ENCODE peak calls at places on chromosome 1, in six cellular contexts. X, M, U, W, Q and C are unnamed samples.

GRCh38 chr1:220887202-220887867 is 8.1 kb downstream of the HLX start:
- DNase-seq in X (no peak), M (no peak), W (no peak), Q (no peak), U (no peak), C (no peak)

GRCh38 chr1:181134543-181135461 is 46.3 kb downstream of the IER5 start:
- DNase-seq in M (peak), X (peak), W (peak), Q (no peak), U (no peak), C (peak)

GRCh38 chr1:17649371-17650106 is 105.6 kb upstream of the ACTL8 start:
- DNase-seq in X (no peak), Q (no peak), U (no peak), W (no peak), M (no peak), C (no peak)

GRCh38 chr1:236957235-236957634 is 47.0 kb downstream of the MT1HL1 start:
- DNase-seq in Q (no peak), W (no peak), U (no peak), X (no peak), M (no peak), C (no peak)

GRCh38 chr1:197559655-197560054 is 215.6 kb downstream of the DENND1B start:
- DNase-seq in M (no peak), W (no peak), Q (no peak), U (no peak), X (no peak), C (no peak)

GRCh38 chr1:10973552-10973951 is 38.9 kb upstream of the TARDBP start:
- DNase-seq in U (no peak), Q (no peak), M (peak), W (no peak), X (no peak), C (peak)

GRCh38 chr1:155188268-155188667 is 14.6 kb downstream of the TRIM46 start:
- DNase-seq in M (no peak), U (peak), X (no peak), W (no peak), Q (no peak), C (no peak)

GRCh38 chr1:54944610-54945392 is 35.6 kb upstream of the TMEM61 start:
- DNase-seq in U (peak), W (peak), X (peak), Q (no peak), M (peak), C (peak)

GRCh38 chr1:247102381-247102780 is 1.8 kb downstream of the ZNF669 start:
- DNase-seq in W (no peak), U (no peak), M (peak), X (no peak), Q (no peak), C (peak)

GRCh38 chr1:113036639-113037321 is 36.2 kb upstream of the LRIG2 start:
- DNase-seq in M (peak), U (no peak), X (no peak), W (peak), Q (no peak), C (peak)

GRCh38 chr1:62796151-62796680 is 12.3 kb downstream of the ATG4C start:
- DNase-seq in W (no peak), X (no peak), M (no peak), Q (no peak), U (no peak), C (no peak)

GRCh38 chr1:40017951-40018575 is 22.5 kb upstream of the CAP1 start:
- DNase-seq in W (no peak), Q (no peak), U (no peak), X (no peak), M (no peak), C (no peak)

GRCh38 chr1:225146478-225146877 is 217.0 kb downstream of the DNAH14 start:
- DNase-seq in U (no peak), W (no peak), Q (no peak), M (no peak), X (no peak), C (no peak)

GRCh38 chr1:156914440-156914856 is 6.0 kb upstream of the LRRC71 start:
- DNase-seq in Q (no peak), X (no peak), W (no peak), M (no peak), U (no peak), C (no peak)

GRCh38 chr1:2237773-2238172 is 9.7 kb downstream of the SKI start:
- DNase-seq in U (no peak), X (no peak), M (peak), Q (no peak), W (no peak), C (no peak)

GRCh38 chr1:101356013-101356412 is 119.2 kb downstream of the S1PR1 start:
- DNase-seq in X (no peak), Q (no peak), M (no peak), U (no peak), W (no peak), C (no peak)

GRCh38 chr1:164602142-164602429 is 43.1 kb downstream of the PBX1 start:
- DNase-seq in X (no peak), M (no peak), U (no peak), Q (no peak), W (no peak), C (no peak)

GRCh38 chr1:101238041-101238515 is 1.3 kb downstream of the S1PR1 start:
- DNase-seq in U (no peak), M (no peak), W (no peak), X (no peak), Q (no peak), C (no peak)

GRCh38 chr1:158016651-158017335 is 23.3 kb downstream of the KIRREL1 start:
- DNase-seq in X (no peak), W (no peak), M (no peak), U (no peak), Q (no peak), C (peak)

GRCh38 chr1:18160290-18160942 is 52.8 kb downstream of the IGSF21 start:
- DNase-seq in M (no peak), U (no peak), Q (no peak), W (no peak), X (peak), C (no peak)

GRCh38 chr1:16926491-16927195 is 4.9 kb downstream of the CROCC start:
- DNase-seq in M (no peak), Q (no peak), W (no peak), U (no peak), X (no peak), C (no peak)

GRCh38 chr1:41507152-41507720 is 22.8 kb upstream of the EDN2 start:
- DNase-seq in W (no peak), U (no peak), Q (no peak), M (no peak), X (no peak), C (no peak)

GRCh38 chr1:44072204-44072603 is 40.9 kb upstream of the SLC6A9 start:
- DNase-seq in U (no peak), Q (no peak), W (peak), M (peak), X (no peak), C (peak)

GRCh38 chr1:14440731-14441130 is 157.8 kb upstream of the KAZN start:
- DNase-seq in Q (no peak), U (no peak), X (no peak), M (no peak), W (no peak), C (no peak)

GRCh38 chr1:30847358-30847972 is 61.1 kb downstream of the SDC3 start:
- DNase-seq in M (peak), U (peak), Q (no peak), W (no peak), X (peak), C (no peak)

GRCh38 chr1:869499-870244 is 54.1 kb upstream of the SAMD11 start:
- DNase-seq in Q (no peak), U (peak), W (peak), M (peak), X (peak), C (peak)

GRCh38 chr1:110921953-110922352 is 41.8 kb downstream of the LRIF1 start:
- DNase-seq in X (no peak), W (no peak), Q (no peak), M (no peak), U (no peak), C (no peak)

GRCh38 chr1:230825061-230825803 is 43.1 kb downstream of the C1orf198 start:
- DNase-seq in W (peak), Q (peak), X (no peak), M (peak), U (no peak), C (peak)

GRCh38 chr1:1175221-1176062 is 1.8 kb downstream of the TTLL10 start:
- DNase-seq in M (no peak), W (no peak), U (no peak), Q (no peak), X (no peak), C (no peak)

GRCh38 chr1:200874694-200875093 is 1.9 kb downstream of the GPR25 start:
- DNase-seq in W (no peak), X (no peak), M (no peak), U (no peak), Q (no peak), C (no peak)

GRCh38 chr1:15870421-15870820 is 22.9 kb downstream of the SPEN start:
- DNase-seq in Q (no peak), X (no peak), W (peak), U (no peak), M (no peak), C (no peak)

GRCh38 chr1:182725264-182725965 is 41.0 kb upstream of the RGS8 start:
- DNase-seq in W (peak), M (peak), Q (no peak), X (no peak), U (no peak), C (no peak)

GRCh38 chr1:53350853-53351767 is 23.2 kb upstream of the LRP8 start:
- DNase-seq in Q (peak), W (no peak), M (no peak), X (peak), U (no peak), C (no peak)

GRCh38 chr1:184541537-184542152 is 154.8 kb downstream of the C1orf21 start:
- DNase-seq in X (no peak), W (no peak), U (no peak), M (no peak), Q (no peak), C (no peak)

GRCh38 chr1:116415699-116416533 is 42.9 kb downstream of the ATP1A1 start:
- DNase-seq in U (no peak), Q (peak), M (no peak), W (no peak), X (no peak), C (no peak)

GRCh38 chr1:90994461-90994860 is 27.4 kb downstream of the ZNF644 start:
- DNase-seq in X (no peak), Q (no peak), W (no peak), M (no peak), U (no peak), C (no peak)

GRCh38 chr1:238404506-238404905 is 513.8 kb upstream of the ZP4 start:
- DNase-seq in W (no peak), U (no peak), X (no peak), M (no peak), Q (no peak), C (no peak)

GRCh38 chr1:238401138-238401537 is 510.4 kb upstream of the ZP4 start:
- DNase-seq in W (no peak), Q (no peak), X (no peak), M (no peak), U (no peak), C (no peak)

GRCh38 chr1:238404921-238405320 is 514.2 kb upstream of the ZP4 start:
- DNase-seq in X (no peak), Q (no peak), M (no peak), U (no peak), W (no peak), C (no peak)

GRCh38 chr1:238396140-238396539 is 505.4 kb upstream of the ZP4 start:
- DNase-seq in M (no peak), U (no peak), X (no peak), W (no peak), Q (no peak), C (no peak)

DNA sequence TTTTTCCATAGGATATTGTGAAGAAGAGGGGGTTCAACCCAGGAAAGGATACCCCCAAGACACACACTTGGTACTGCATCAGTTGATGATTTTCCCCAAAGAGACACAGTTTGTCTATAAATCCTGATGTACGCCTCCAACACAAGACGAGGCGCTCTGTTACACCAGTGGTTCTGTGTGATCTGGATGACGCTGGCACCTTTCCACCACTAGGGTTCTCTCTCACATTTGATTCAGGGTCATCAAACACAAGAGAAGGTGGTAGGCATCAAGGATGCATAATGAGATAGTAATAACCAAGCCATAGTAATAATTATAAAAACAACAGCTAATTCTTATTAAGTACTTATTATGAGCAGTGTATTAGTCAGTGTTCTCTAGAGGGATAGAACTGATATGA is 508.8 kb upstream of the ZP4 start:
- DNase-seq in Q (no peak), X (no peak), W (no peak), M (no peak), U (no peak), C (peak)
- TF ChIP-seq CTCF in Q (no peak), X (no peak), W (no peak), M (no peak), U (no peak), C (no peak)

GRCh38 chr1:245493029-245493428 is 338.2 kb downstream of the KIF26B start:
- DNase-seq in W (no peak), Q (no peak), U (no peak), M (no peak), X (no peak), C (peak)
- TF ChIP-seq CTCF in W (no peak), Q (no peak), U (no peak), M (no peak), X (no peak), C (peak)

GRCh38 chr1:166167395-166167922 is 658 bp upstream of the FAM78B start:
- DNase-seq in Q (no peak), X (no peak), M (no peak), W (no peak), U (no peak), C (no peak)

GRCh38 chr1:166165661-166166399 is 971 bp downstream of the FAM78B start:
- DNase-seq in Q (no peak), W (no peak), X (no peak), U (no peak), M (peak), C (peak)

GRCh38 chr1:166164995-166165660 is 1.7 kb downstream of the FAM78B start:
- DNase-seq in X (peak), U (peak), W (peak), M (peak), Q (no peak), C (peak)

GRCh38 chr1:166166400-166166699 is 451 bp downstream of the FAM78B start:
- DNase-seq in U (no peak), X (no peak), Q (no peak), M (no peak), W (no peak), C (no peak)

DNA sequence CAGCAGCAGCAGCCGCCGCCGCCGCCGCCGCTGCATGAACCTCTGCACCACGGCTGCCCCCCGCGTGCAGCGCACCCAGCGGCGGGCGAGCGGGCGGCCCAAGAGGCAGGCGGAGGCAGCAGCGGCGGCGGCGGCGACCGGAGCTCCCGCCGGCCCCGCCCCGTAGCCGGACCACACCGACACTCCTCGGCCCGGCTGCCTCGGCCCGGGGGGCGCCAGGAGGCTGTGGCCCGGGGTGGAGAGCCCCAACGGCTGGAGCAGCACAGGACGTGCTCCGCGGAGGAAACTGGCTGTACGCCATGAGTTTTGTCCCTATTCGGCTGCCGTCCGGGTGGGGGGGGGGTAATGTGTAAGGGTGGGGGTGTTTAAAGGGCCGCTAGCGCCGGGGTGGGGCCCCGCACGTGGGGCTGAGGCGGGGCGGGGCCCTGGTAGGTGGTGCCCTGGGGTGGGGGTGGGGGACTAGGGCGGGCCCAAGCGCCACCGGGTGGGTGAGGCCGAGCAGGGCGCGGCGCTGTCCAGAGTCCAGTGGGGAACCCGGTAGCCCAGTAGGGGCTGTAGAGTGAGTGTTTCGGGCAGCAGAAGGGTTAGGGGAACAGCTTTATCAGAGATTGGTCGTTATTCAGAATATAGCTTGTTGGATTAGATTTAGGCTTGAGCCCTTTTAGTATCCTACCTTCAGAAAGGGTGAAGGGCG is at the start of gene FAM78B:
- DNase-seq in M (peak), Q (no peak), U (peak), W (peak), X (peak), C (peak)
- TF ChIP-seq CTCF in M (no peak), Q (no peak), U (no peak), W (no peak), X (no peak), C (no peak)

DNA sequence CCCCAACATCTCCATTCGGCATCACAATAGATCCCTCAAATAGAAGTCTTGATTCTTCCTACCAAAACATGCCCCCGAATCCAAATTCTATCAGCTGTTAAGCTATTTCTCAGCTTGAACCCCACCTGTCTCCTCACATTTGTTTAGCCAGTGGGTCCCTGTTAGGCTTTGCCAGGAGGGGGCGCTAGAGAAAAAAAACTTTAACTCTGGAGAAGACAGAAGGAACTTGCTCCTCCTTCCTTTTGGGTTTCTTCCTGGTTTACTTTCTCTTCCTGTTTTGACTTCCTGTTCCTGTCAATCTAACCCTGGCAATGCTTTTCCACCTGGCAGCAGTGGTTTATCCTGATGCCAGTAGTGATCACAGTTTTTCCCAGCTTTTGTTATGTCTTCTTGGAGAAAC is 95.6 kb upstream of the KCNK1 start:
- DNase-seq in W (no peak), Q (no peak), U (no peak), M (no peak), X (no peak), C (peak)
- TF ChIP-seq CTCF in W (peak), Q (no peak), U (no peak), M (no peak), X (peak), C (peak)